ENCODE peak calls at places on chromosomes 7 and 10, in seven cellular contexts. One of them, this sample, is unnamed.

GRCh38 chr7:38574121-38574520 is 57.1 kb downstream of the AMPH start:
- DNase-seq in GM04504: peak
- DNase-seq in left lung: no peak
- DNase-seq in GM12892: no peak
- DNase-seq in GM03348: peak
- DNase-seq in GM12865: no peak
- DNase-seq in activated CD8-positive, alpha-beta memory T cell treated with anti-CD3 and anti-CD28 coated beads, Interleukin-2, amount 10 ng/mL, durations not matched to agents 7 days and 5 days: no peak
- DNase-seq in this sample: peak

GRCh38 chr7:100446040-100446439 is 9.7 kb upstream of the PPP1R35 start:
- DNase-seq in GM12892: no peak
- DNase-seq in activated CD8-positive, alpha-beta memory T cell treated with anti-CD3 and anti-CD28 coated beads, Interleukin-2, amount 10 ng/mL, durations not matched to agents 7 days and 5 days: no peak
- DNase-seq in GM12865: no peak
- DNase-seq in GM04504: no peak
- DNase-seq in GM03348: peak
- DNase-seq in left lung: no peak
- DNase-seq in this sample: no peak

GRCh38 chr10:130962240-130963051 is 349.1 kb downstream of the TCERG1L start:
- DNase-seq in GM12865: no peak
- DNase-seq in GM04504: no peak
- DNase-seq in GM12892: no peak
- DNase-seq in GM03348: no peak
- DNase-seq in activated CD8-positive, alpha-beta memory T cell treated with anti-CD3 and anti-CD28 coated beads, Interleukin-2, amount 10 ng/mL, durations not matched to agents 7 days and 5 days: no peak
- DNase-seq in left lung: no peak
- DNase-seq in this sample: no peak

GRCh38 chr7:101700424-101700823 is 71.3 kb upstream of the MYL10 start:
- DNase-seq in GM12865: no peak
- DNase-seq in activated CD8-positive, alpha-beta memory T cell treated with anti-CD3 and anti-CD28 coated beads, Interleukin-2, amount 10 ng/mL, durations not matched to agents 7 days and 5 days: no peak
- DNase-seq in GM04504: no peak
- DNase-seq in GM12892: no peak
- DNase-seq in GM03348: no peak
- DNase-seq in left lung: no peak
- DNase-seq in this sample: no peak

GRCh38 chr7:91193141-91193540 is 71.1 kb upstream of the FZD1 start:
- DNase-seq in GM04504: peak
- DNase-seq in activated CD8-positive, alpha-beta memory T cell treated with anti-CD3 and anti-CD28 coated beads, Interleukin-2, amount 10 ng/mL, durations not matched to agents 7 days and 5 days: no peak
- DNase-seq in GM12892: no peak
- DNase-seq in left lung: no peak
- DNase-seq in GM03348: peak
- DNase-seq in GM12865: no peak
- DNase-seq in this sample: no peak

GRCh38 chr10:63713191-63714144 is 192.3 kb downstream of the REEP3 start:
- DNase-seq in GM03348: peak
- DNase-seq in activated CD8-positive, alpha-beta memory T cell treated with anti-CD3 and anti-CD28 coated beads, Interleukin-2, amount 10 ng/mL, durations not matched to agents 7 days and 5 days: no peak
- DNase-seq in GM12892: no peak
- DNase-seq in GM04504: no peak
- DNase-seq in GM12865: no peak
- DNase-seq in left lung: peak
- DNase-seq in this sample: peak

GRCh38 chr7:98869374-98870070 is at the start of gene TMEM130:
- DNase-seq in GM04504: no peak
- DNase-seq in left lung: no peak
- DNase-seq in activated CD8-positive, alpha-beta memory T cell treated with anti-CD3 and anti-CD28 coated beads, Interleukin-2, amount 10 ng/mL, durations not matched to agents 7 days and 5 days: no peak
- DNase-seq in GM12892: no peak
- DNase-seq in GM03348: peak
- DNase-seq in GM12865: no peak
- DNase-seq in this sample: no peak

GRCh38 chr10:123585477-123586445 is 80.4 kb upstream of the GPR26 start:
- DNase-seq in GM04504: no peak
- DNase-seq in GM12892: no peak
- DNase-seq in GM03348: no peak
- DNase-seq in left lung: no peak
- DNase-seq in activated CD8-positive, alpha-beta memory T cell treated with anti-CD3 and anti-CD28 coated beads, Interleukin-2, amount 10 ng/mL, durations not matched to agents 7 days and 5 days: no peak
- DNase-seq in GM12865: no peak
- DNase-seq in this sample: no peak

GRCh38 chr10:124996127-124996853 is 54.4 kb downstream of the ZRANB1 start:
- DNase-seq in GM12892: no peak
- DNase-seq in activated CD8-positive, alpha-beta memory T cell treated with anti-CD3 and anti-CD28 coated beads, Interleukin-2, amount 10 ng/mL, durations not matched to agents 7 days and 5 days: no peak
- DNase-seq in GM03348: peak
- DNase-seq in left lung: peak
- DNase-seq in GM12865: no peak
- DNase-seq in GM04504: no peak
- DNase-seq in this sample: no peak

GRCh38 chr7:151440799-151441443 is 980 bp upstream of the CRYGN start:
- DNase-seq in GM03348: peak
- DNase-seq in left lung: no peak
- DNase-seq in GM12865: no peak
- DNase-seq in activated CD8-positive, alpha-beta memory T cell treated with anti-CD3 and anti-CD28 coated beads, Interleukin-2, amount 10 ng/mL, durations not matched to agents 7 days and 5 days: no peak
- DNase-seq in GM12892: no peak
- DNase-seq in GM04504: no peak
- DNase-seq in this sample: no peak

GRCh38 chr7:157471259-157472125 is 134.7 kb downstream of the DNAJB6 start:
- DNase-seq in activated CD8-positive, alpha-beta memory T cell treated with anti-CD3 and anti-CD28 coated beads, Interleukin-2, amount 10 ng/mL, durations not matched to agents 7 days and 5 days: peak
- DNase-seq in GM04504: no peak
- DNase-seq in left lung: no peak
- DNase-seq in GM12865: no peak
- DNase-seq in GM03348: no peak
- DNase-seq in GM12892: no peak
- DNase-seq in this sample: no peak

GRCh38 chr10:70939397-70939796 is 51.0 kb upstream of the PCBD1 start:
- DNase-seq in activated CD8-positive, alpha-beta memory T cell treated with anti-CD3 and anti-CD28 coated beads, Interleukin-2, amount 10 ng/mL, durations not matched to agents 7 days and 5 days: no peak
- DNase-seq in GM03348: no peak
- DNase-seq in GM04504: no peak
- DNase-seq in GM12892: no peak
- DNase-seq in left lung: no peak
- DNase-seq in GM12865: no peak
- DNase-seq in this sample: no peak

GRCh38 chr10:7696545-7696944 is 6.6 kb upstream of the ITIH2 start:
- DNase-seq in GM04504: no peak
- DNase-seq in GM12892: no peak
- DNase-seq in GM03348: peak
- DNase-seq in GM12865: no peak
- DNase-seq in left lung: peak
- DNase-seq in activated CD8-positive, alpha-beta memory T cell treated with anti-CD3 and anti-CD28 coated beads, Interleukin-2, amount 10 ng/mL, durations not matched to agents 7 days and 5 days: no peak
- DNase-seq in this sample: no peak

GRCh38 chr7:142389544-142389943 is 131.7 kb upstream of the PRSS58 start:
- DNase-seq in GM03348: no peak
- DNase-seq in activated CD8-positive, alpha-beta memory T cell treated with anti-CD3 and anti-CD28 coated beads, Interleukin-2, amount 10 ng/mL, durations not matched to agents 7 days and 5 days: no peak
- DNase-seq in GM12865: no peak
- DNase-seq in GM04504: no peak
- DNase-seq in GM12892: no peak
- DNase-seq in left lung: no peak
- DNase-seq in this sample: no peak

GRCh38 chr10:49408437-49409306 is 12.8 kb upstream of the DRGX start:
- DNase-seq in left lung: no peak
- DNase-seq in GM03348: no peak
- DNase-seq in GM12892: no peak
- DNase-seq in GM04504: no peak
- DNase-seq in activated CD8-positive, alpha-beta memory T cell treated with anti-CD3 and anti-CD28 coated beads, Interleukin-2, amount 10 ng/mL, durations not matched to agents 7 days and 5 days: no peak
- DNase-seq in GM12865: peak
- DNase-seq in this sample: no peak

GRCh38 chr10:69408318-69409175 is 8.2 kb downstream of the TACR2 start:
- DNase-seq in GM04504: peak
- DNase-seq in GM12892: peak
- DNase-seq in activated CD8-positive, alpha-beta memory T cell treated with anti-CD3 and anti-CD28 coated beads, Interleukin-2, amount 10 ng/mL, durations not matched to agents 7 days and 5 days: peak
- DNase-seq in GM03348: peak
- DNase-seq in GM12865: peak
- DNase-seq in left lung: peak
- DNase-seq in this sample: peak

GRCh38 chr7:155998766-155999630 is 186.7 kb upstream of the SHH start:
- DNase-seq in GM12892: no peak
- DNase-seq in GM12865: no peak
- DNase-seq in GM04504: no peak
- DNase-seq in left lung: peak
- DNase-seq in activated CD8-positive, alpha-beta memory T cell treated with anti-CD3 and anti-CD28 coated beads, Interleukin-2, amount 10 ng/mL, durations not matched to agents 7 days and 5 days: peak
- DNase-seq in GM03348: no peak
- DNase-seq in this sample: no peak

GRCh38 chr10:9781681-9782080 is 1236.0 kb upstream of the CELF2 start:
- DNase-seq in left lung: no peak
- DNase-seq in GM03348: no peak
- DNase-seq in GM12865: no peak
- DNase-seq in activated CD8-positive, alpha-beta memory T cell treated with anti-CD3 and anti-CD28 coated beads, Interleukin-2, amount 10 ng/mL, durations not matched to agents 7 days and 5 days: no peak
- DNase-seq in GM12892: no peak
- DNase-seq in GM04504: no peak
- DNase-seq in this sample: no peak

GRCh38 chr10:50470798-50471582 is 152.8 kb downstream of the SGMS1 start:
- DNase-seq in activated CD8-positive, alpha-beta memory T cell treated with anti-CD3 and anti-CD28 coated beads, Interleukin-2, amount 10 ng/mL, durations not matched to agents 7 days and 5 days: no peak
- DNase-seq in GM12892: no peak
- DNase-seq in GM12865: no peak
- DNase-seq in left lung: no peak
- DNase-seq in GM04504: peak
- DNase-seq in GM03348: no peak
- DNase-seq in this sample: peak

GRCh38 chr7:43823941-43824340 is 45.4 kb downstream of the MRPS24 start:
- DNase-seq in left lung: no peak
- DNase-seq in GM03348: no peak
- DNase-seq in GM12892: no peak
- DNase-seq in activated CD8-positive, alpha-beta memory T cell treated with anti-CD3 and anti-CD28 coated beads, Interleukin-2, amount 10 ng/mL, durations not matched to agents 7 days and 5 days: no peak
- DNase-seq in GM12865: no peak
- DNase-seq in GM04504: no peak
- DNase-seq in this sample: no peak

GRCh38 chr7:127832592-127832991 is 180.6 kb downstream of the SND1 start:
- DNase-seq in left lung: no peak
- DNase-seq in GM12865: no peak
- DNase-seq in GM04504: no peak
- DNase-seq in GM12892: no peak
- DNase-seq in GM03348: no peak
- DNase-seq in activated CD8-positive, alpha-beta memory T cell treated with anti-CD3 and anti-CD28 coated beads, Interleukin-2, amount 10 ng/mL, durations not matched to agents 7 days and 5 days: no peak
- DNase-seq in this sample: no peak

GRCh38 chr10:89115876-89116627 is 91.1 kb downstream of the CH25H start:
- DNase-seq in left lung: peak
- DNase-seq in GM12865: no peak
- DNase-seq in GM04504: peak
- DNase-seq in GM12892: no peak
- DNase-seq in GM03348: peak
- DNase-seq in activated CD8-positive, alpha-beta memory T cell treated with anti-CD3 and anti-CD28 coated beads, Interleukin-2, amount 10 ng/mL, durations not matched to agents 7 days and 5 days: no peak
- DNase-seq in this sample: peak

GRCh38 chr10:69731184-69731583 is 70.5 kb upstream of the COL13A1 start:
- DNase-seq in left lung: no peak
- DNase-seq in GM12892: no peak
- DNase-seq in GM03348: no peak
- DNase-seq in GM12865: no peak
- DNase-seq in GM04504: no peak
- DNase-seq in activated CD8-positive, alpha-beta memory T cell treated with anti-CD3 and anti-CD28 coated beads, Interleukin-2, amount 10 ng/mL, durations not matched to agents 7 days and 5 days: no peak
- DNase-seq in this sample: peak

GRCh38 chr7:77714195-77714594 is 17.9 kb downstream of the RSBN1L start:
- DNase-seq in activated CD8-positive, alpha-beta memory T cell treated with anti-CD3 and anti-CD28 coated beads, Interleukin-2, amount 10 ng/mL, durations not matched to agents 7 days and 5 days: no peak
- DNase-seq in GM03348: no peak
- DNase-seq in GM12865: no peak
- DNase-seq in GM04504: no peak
- DNase-seq in left lung: no peak
- DNase-seq in GM12892: no peak
- DNase-seq in this sample: no peak

GRCh38 chr7:45399069-45399468 is 175.1 kb upstream of the ADCY1 start:
- DNase-seq in GM03348: no peak
- DNase-seq in GM12892: no peak
- DNase-seq in GM04504: no peak
- DNase-seq in GM12865: no peak
- DNase-seq in activated CD8-positive, alpha-beta memory T cell treated with anti-CD3 and anti-CD28 coated beads, Interleukin-2, amount 10 ng/mL, durations not matched to agents 7 days and 5 days: no peak
- DNase-seq in left lung: peak
- DNase-seq in this sample: no peak

GRCh38 chr7:25482631-25483030 is 254.3 kb upstream of the NPVF start:
- DNase-seq in left lung: no peak
- DNase-seq in GM12892: no peak
- DNase-seq in GM03348: no peak
- DNase-seq in activated CD8-positive, alpha-beta memory T cell treated with anti-CD3 and anti-CD28 coated beads, Interleukin-2, amount 10 ng/mL, durations not matched to agents 7 days and 5 days: no peak
- DNase-seq in GM04504: no peak
- DNase-seq in GM12865: no peak
- DNase-seq in this sample: no peak

GRCh38 chr7:103573479-103574058 is 127.6 kb upstream of the SLC26A5 start:
- DNase-seq in GM12892: no peak
- DNase-seq in GM12865: peak
- DNase-seq in GM04504: peak
- DNase-seq in left lung: no peak
- DNase-seq in GM03348: peak
- DNase-seq in activated CD8-positive, alpha-beta memory T cell treated with anti-CD3 and anti-CD28 coated beads, Interleukin-2, amount 10 ng/mL, durations not matched to agents 7 days and 5 days: no peak
- DNase-seq in this sample: no peak

GRCh38 chr10:61592581-61592980 is 70.1 kb upstream of the CABCOCO1 start:
- DNase-seq in activated CD8-positive, alpha-beta memory T cell treated with anti-CD3 and anti-CD28 coated beads, Interleukin-2, amount 10 ng/mL, durations not matched to agents 7 days and 5 days: no peak
- DNase-seq in GM12892: no peak
- DNase-seq in left lung: no peak
- DNase-seq in GM03348: no peak
- DNase-seq in GM12865: peak
- DNase-seq in GM04504: no peak
- DNase-seq in this sample: peak

GRCh38 chr10:17181751-17182150 is 19.7 kb downstream of the TRDMT1 start:
- DNase-seq in GM03348: no peak
- DNase-seq in GM12892: no peak
- DNase-seq in activated CD8-positive, alpha-beta memory T cell treated with anti-CD3 and anti-CD28 coated beads, Interleukin-2, amount 10 ng/mL, durations not matched to agents 7 days and 5 days: no peak
- DNase-seq in left lung: no peak
- DNase-seq in GM12865: no peak
- DNase-seq in GM04504: no peak
- DNase-seq in this sample: peak

GRCh38 chr7:28128608-28129007 is 52.0 kb downstream of the JAZF1 start:
- DNase-seq in activated CD8-positive, alpha-beta memory T cell treated with anti-CD3 and anti-CD28 coated beads, Interleukin-2, amount 10 ng/mL, durations not matched to agents 7 days and 5 days: no peak
- DNase-seq in GM12865: no peak
- DNase-seq in GM12892: no peak
- DNase-seq in GM03348: peak
- DNase-seq in GM04504: no peak
- DNase-seq in left lung: no peak
- DNase-seq in this sample: no peak

GRCh38 chr10:33293081-33293480 is 41.4 kb downstream of the NRP1 start:
- DNase-seq in activated CD8-positive, alpha-beta memory T cell treated with anti-CD3 and anti-CD28 coated beads, Interleukin-2, amount 10 ng/mL, durations not matched to agents 7 days and 5 days: no peak
- DNase-seq in GM12892: no peak
- DNase-seq in GM04504: no peak
- DNase-seq in GM03348: no peak
- DNase-seq in GM12865: no peak
- DNase-seq in left lung: no peak
- DNase-seq in this sample: no peak

GRCh38 chr7:114627231-114627630 is 212.6 kb downstream of the FOXP2 start:
- DNase-seq in GM04504: no peak
- DNase-seq in activated CD8-positive, alpha-beta memory T cell treated with anti-CD3 and anti-CD28 coated beads, Interleukin-2, amount 10 ng/mL, durations not matched to agents 7 days and 5 days: no peak
- DNase-seq in GM12865: no peak
- DNase-seq in left lung: no peak
- DNase-seq in GM03348: no peak
- DNase-seq in GM12892: no peak
- DNase-seq in this sample: no peak

GRCh38 chr7:66344166-66344565 is 139.0 kb downstream of the TPST1 start:
- DNase-seq in GM12865: no peak
- DNase-seq in activated CD8-positive, alpha-beta memory T cell treated with anti-CD3 and anti-CD28 coated beads, Interleukin-2, amount 10 ng/mL, durations not matched to agents 7 days and 5 days: no peak
- DNase-seq in GM04504: no peak
- DNase-seq in GM03348: no peak
- DNase-seq in GM12892: no peak
- DNase-seq in left lung: no peak
- DNase-seq in this sample: no peak

GRCh38 chr7:498678-499641 is 20.7 kb downstream of the PDGFA start:
- DNase-seq in GM03348: no peak
- DNase-seq in left lung: peak
- DNase-seq in GM12892: no peak
- DNase-seq in GM04504: no peak
- DNase-seq in activated CD8-positive, alpha-beta memory T cell treated with anti-CD3 and anti-CD28 coated beads, Interleukin-2, amount 10 ng/mL, durations not matched to agents 7 days and 5 days: no peak
- DNase-seq in GM12865: no peak
- DNase-seq in this sample: no peak

GRCh38 chr7:152678133-152678645 is 2.2 kb upstream of the XRCC2 start:
- DNase-seq in GM03348: no peak
- DNase-seq in left lung: no peak
- DNase-seq in GM04504: no peak
- DNase-seq in activated CD8-positive, alpha-beta memory T cell treated with anti-CD3 and anti-CD28 coated beads, Interleukin-2, amount 10 ng/mL, durations not matched to agents 7 days and 5 days: no peak
- DNase-seq in GM12892: no peak
- DNase-seq in GM12865: no peak
- DNase-seq in this sample: no peak

This sample was measured in Daoy.